ENCODE peak calls at places on chromosomes 7 and 10, in six cellular contexts. One of them, this sample, is unnamed.

GRCh38 chr7:150322833-150323681 is at the start of the genes ACTR3C and LRRC61:
- DNase-seq in astrocyte: no peak
- DNase-seq in iPS-NIHi11: peak; percentile 84
- DNase-seq in heart right ventricle: no peak
- DNase-seq in fibroblast of pulmonary artery: no peak
- DNase-seq in ecto neural progenitor cell: peak; percentile 75
- DNase-seq in this sample: peak; percentile 77

GRCh38 chr10:91589015-91589655 is 43.7 kb downstream of the PPP1R3C start:
- DNase-seq in ecto neural progenitor cell: no peak
- DNase-seq in iPS-NIHi11: no peak
- DNase-seq in astrocyte: peak; percentile 89
- DNase-seq in heart right ventricle: peak; percentile 78
- DNase-seq in fibroblast of pulmonary artery: peak; percentile 66
- DNase-seq in this sample: no peak

GRCh38 chr7:45574521-45575500 is 643 bp downstream of the ADCY1 start:
- DNase-seq in fibroblast of pulmonary artery: peak; percentile 42
- DNase-seq in heart right ventricle: no peak
- DNase-seq in ecto neural progenitor cell: peak; percentile 75
- DNase-seq in astrocyte: peak; percentile 32
- DNase-seq in iPS-NIHi11: peak; percentile 91
- DNase-seq in this sample: peak; percentile 68

GRCh38 chr7:95609277-95609971 is 13.1 kb upstream of the PDK4 start:
- DNase-seq in heart right ventricle: peak; percentile 63
- DNase-seq in fibroblast of pulmonary artery: peak; percentile 80
- DNase-seq in iPS-NIHi11: peak; percentile 10
- DNase-seq in astrocyte: peak; percentile 22
- DNase-seq in ecto neural progenitor cell: no peak
- DNase-seq in this sample: no peak

GRCh38 chr7:150373049-150373801 is 4.6 kb downstream of the REPIN1 start:
- DNase-seq in fibroblast of pulmonary artery: no peak
- DNase-seq in ecto neural progenitor cell: no peak
- DNase-seq in heart right ventricle: no peak
- DNase-seq in iPS-NIHi11: no peak
- DNase-seq in astrocyte: no peak
- DNase-seq in this sample: no peak

GRCh38 chr10:5547934-5548660 is 23.3 kb downstream of the CALML3 start:
- DNase-seq in ecto neural progenitor cell: no peak
- DNase-seq in fibroblast of pulmonary artery: no peak
- DNase-seq in iPS-NIHi11: no peak
- DNase-seq in astrocyte: no peak
- DNase-seq in heart right ventricle: no peak
- DNase-seq in this sample: no peak

GRCh38 chr7:30933124-30933893 is 21.7 kb downstream of the AQP1 start:
- DNase-seq in ecto neural progenitor cell: peak; percentile 75
- DNase-seq in astrocyte: no peak
- DNase-seq in iPS-NIHi11: peak; percentile 60
- DNase-seq in heart right ventricle: no peak
- DNase-seq in fibroblast of pulmonary artery: no peak
- DNase-seq in this sample: peak; percentile 42

GRCh38 chr7:47940482-47941001 is 7.7 kb downstream of the PKD1L1 start:
- DNase-seq in heart right ventricle: peak; percentile 50
- DNase-seq in iPS-NIHi11: no peak
- DNase-seq in astrocyte: peak; percentile 50
- DNase-seq in ecto neural progenitor cell: no peak
- DNase-seq in fibroblast of pulmonary artery: peak; percentile 51
- DNase-seq in this sample: no peak

GRCh38 chr10:8051109-8051781 is 3.2 kb upstream of the GATA3 start:
- DNase-seq in fibroblast of pulmonary artery: no peak
- DNase-seq in heart right ventricle: no peak
- DNase-seq in ecto neural progenitor cell: peak; percentile 71
- DNase-seq in astrocyte: no peak
- DNase-seq in iPS-NIHi11: no peak
- DNase-seq in this sample: no peak

GRCh38 chr10:63819753-63820347 is 298.6 kb downstream of the REEP3 start:
- DNase-seq in fibroblast of pulmonary artery: peak; percentile 86
- DNase-seq in heart right ventricle: peak; percentile 82
- DNase-seq in astrocyte: peak; percentile 44
- DNase-seq in iPS-NIHi11: peak; percentile 50
- DNase-seq in ecto neural progenitor cell: peak; percentile 55
- DNase-seq in this sample: peak; percentile 25

GRCh38 chr10:122486396-122487080 is 25.2 kb downstream of the HTRA1 start:
- DNase-seq in astrocyte: no peak
- DNase-seq in fibroblast of pulmonary artery: no peak
- DNase-seq in heart right ventricle: no peak
- DNase-seq in ecto neural progenitor cell: no peak
- DNase-seq in iPS-NIHi11: no peak
- DNase-seq in this sample: no peak

GRCh38 chr10:90621577-90621976 is 236.3 kb downstream of the HTR7 start:
- DNase-seq in fibroblast of pulmonary artery: peak; percentile 40
- DNase-seq in ecto neural progenitor cell: no peak
- DNase-seq in astrocyte: no peak
- DNase-seq in iPS-NIHi11: peak; percentile 64
- DNase-seq in heart right ventricle: no peak
- DNase-seq in this sample: peak; percentile 2

GRCh38 chr7:36639826-36640225 is 84.5 kb downstream of the AOAH start:
- DNase-seq in fibroblast of pulmonary artery: no peak
- DNase-seq in iPS-NIHi11: no peak
- DNase-seq in ecto neural progenitor cell: no peak
- DNase-seq in astrocyte: no peak
- DNase-seq in heart right ventricle: no peak
- DNase-seq in this sample: no peak

GRCh38 chr10:118511720-118512119 is 83.7 kb downstream of the PRLHR start:
- DNase-seq in iPS-NIHi11: no peak
- DNase-seq in fibroblast of pulmonary artery: no peak
- DNase-seq in heart right ventricle: no peak
- DNase-seq in ecto neural progenitor cell: peak; percentile 15
- DNase-seq in astrocyte: no peak
- DNase-seq in this sample: no peak

GRCh38 chr10:118850418-118851061 is 95.8 kb upstream of the CACUL1 start:
- DNase-seq in fibroblast of pulmonary artery: peak; percentile 74
- DNase-seq in iPS-NIHi11: peak; percentile 76
- DNase-seq in astrocyte: no peak
- DNase-seq in heart right ventricle: peak; percentile 43
- DNase-seq in ecto neural progenitor cell: peak; percentile 78
- DNase-seq in this sample: peak; percentile 60

GRCh38 chr10:28774051-28774995 is 97.0 kb downstream of the BAMBI start:
- DNase-seq in heart right ventricle: no peak
- DNase-seq in ecto neural progenitor cell: no peak
- DNase-seq in iPS-NIHi11: no peak
- DNase-seq in fibroblast of pulmonary artery: no peak
- DNase-seq in astrocyte: peak; percentile 5
- DNase-seq in this sample: no peak

GRCh38 chr7:90607196-90607595 is 11.1 kb downstream of the CDK14 start:
- DNase-seq in fibroblast of pulmonary artery: no peak
- DNase-seq in ecto neural progenitor cell: no peak
- DNase-seq in heart right ventricle: no peak
- DNase-seq in iPS-NIHi11: no peak
- DNase-seq in astrocyte: no peak
- DNase-seq in this sample: no peak

GRCh38 chr7:88761779-88762178 is 2.3 kb downstream of the ZNF804B start:
- DNase-seq in fibroblast of pulmonary artery: no peak
- DNase-seq in ecto neural progenitor cell: no peak
- DNase-seq in astrocyte: no peak
- DNase-seq in iPS-NIHi11: no peak
- DNase-seq in heart right ventricle: no peak
- DNase-seq in this sample: no peak

GRCh38 chr10:59098387-59098786 is 78.1 kb upstream of the PHYHIPL start:
- DNase-seq in iPS-NIHi11: no peak
- DNase-seq in heart right ventricle: no peak
- DNase-seq in astrocyte: peak; percentile 66
- DNase-seq in ecto neural progenitor cell: no peak
- DNase-seq in fibroblast of pulmonary artery: peak; percentile 43
- DNase-seq in this sample: no peak

GRCh38 chr10:99560277-99561126 is 27.8 kb downstream of the NKX2-3 start:
- DNase-seq in astrocyte: no peak
- DNase-seq in fibroblast of pulmonary artery: peak; percentile 60
- DNase-seq in ecto neural progenitor cell: peak; percentile 81
- DNase-seq in heart right ventricle: peak; percentile 22
- DNase-seq in iPS-NIHi11: peak; percentile 77
- DNase-seq in this sample: no peak

GRCh38 chr7:45924283-45924682 is 3.2 kb upstream of the IGFBP3 start:
- DNase-seq in heart right ventricle: no peak
- DNase-seq in ecto neural progenitor cell: no peak
- DNase-seq in iPS-NIHi11: no peak
- DNase-seq in astrocyte: peak; percentile 88
- DNase-seq in fibroblast of pulmonary artery: peak; percentile 71
- DNase-seq in this sample: no peak

GRCh38 chr7:101819913-101820522 is 2.6 kb downstream of the CUX1 start:
- DNase-seq in ecto neural progenitor cell: no peak
- DNase-seq in astrocyte: no peak
- DNase-seq in heart right ventricle: no peak
- DNase-seq in fibroblast of pulmonary artery: no peak
- DNase-seq in iPS-NIHi11: no peak
- DNase-seq in this sample: no peak

GRCh38 chr10:114730291-114730690 is 72.2 kb upstream of the ABLIM1 start:
- DNase-seq in iPS-NIHi11: no peak
- DNase-seq in ecto neural progenitor cell: no peak
- DNase-seq in heart right ventricle: no peak
- DNase-seq in fibroblast of pulmonary artery: no peak
- DNase-seq in astrocyte: no peak
- DNase-seq in this sample: no peak

GRCh38 chr10:34584164-34584563 is 230.9 kb downstream of the PARD3 start:
- DNase-seq in iPS-NIHi11: no peak
- DNase-seq in astrocyte: peak; percentile 86
- DNase-seq in ecto neural progenitor cell: no peak
- DNase-seq in heart right ventricle: no peak
- DNase-seq in fibroblast of pulmonary artery: peak; percentile 95
- DNase-seq in this sample: no peak

GRCh38 chr10:129098517-129098916 is 368.5 kb upstream of the MGMT start:
- DNase-seq in iPS-NIHi11: no peak
- DNase-seq in ecto neural progenitor cell: no peak
- DNase-seq in fibroblast of pulmonary artery: no peak
- DNase-seq in heart right ventricle: no peak
- DNase-seq in astrocyte: no peak
- DNase-seq in this sample: no peak

GRCh38 chr7:137146012-137146455 is 197.5 kb downstream of the PTN start:
- DNase-seq in ecto neural progenitor cell: no peak
- DNase-seq in fibroblast of pulmonary artery: peak; percentile 55
- DNase-seq in astrocyte: peak; percentile 98
- DNase-seq in iPS-NIHi11: no peak
- DNase-seq in heart right ventricle: no peak
- DNase-seq in this sample: no peak

GRCh38 chr10:97018251-97019212 is 167.2 kb downstream of the SLIT1 start:
- DNase-seq in ecto neural progenitor cell: no peak
- DNase-seq in iPS-NIHi11: no peak
- DNase-seq in fibroblast of pulmonary artery: no peak
- DNase-seq in astrocyte: no peak
- DNase-seq in heart right ventricle: no peak
- DNase-seq in this sample: no peak

GRCh38 chr7:71465741-71466189 is 333.8 kb downstream of the GALNT17 start:
- DNase-seq in fibroblast of pulmonary artery: no peak
- DNase-seq in heart right ventricle: no peak
- DNase-seq in iPS-NIHi11: no peak
- DNase-seq in astrocyte: no peak
- DNase-seq in ecto neural progenitor cell: no peak
- DNase-seq in this sample: peak; percentile 80

GRCh38 chr7:42219447-42219846 is 17.6 kb downstream of the GLI3 start:
- DNase-seq in astrocyte: peak; percentile 31
- DNase-seq in ecto neural progenitor cell: no peak
- DNase-seq in heart right ventricle: no peak
- DNase-seq in fibroblast of pulmonary artery: no peak
- DNase-seq in iPS-NIHi11: no peak
- DNase-seq in this sample: no peak